ENCODE peak calls at places on chromosome 1, in four cellular contexts. Y is transverse colon, C is spleen, N is GM23338. D is an unnamed sample.

GRCh38 chr1:240190881-240191385 is 99.2 kb downstream of the FMN2 start:
- DNase-seq in Y (peak; percentile 15), C (no peak), N (peak; percentile 55), D (peak; percentile 71)

GRCh38 chr1:159922499-159923202 is 2.7 kb downstream of the TAGLN2 start:
- DNase-seq in Y (peak; percentile 66), C (peak; percentile 89), N (no peak), D (peak; percentile 75)

GRCh38 chr1:161198877-161199431 is at the start of gene ADAMTS4:
- DNase-seq in Y (peak; percentile 54), C (peak; percentile 47), N (peak; percentile 63), D (peak; percentile 89)

GRCh38 chr1:86753700-86754099 is 49.3 kb downstream of the SH3GLB1 start:
- DNase-seq in Y (no peak), C (no peak), N (peak; percentile 51), D (no peak)

GRCh38 chr1:41467673-41468072 is 16.8 kb downstream of the EDN2 start:
- DNase-seq in Y (no peak), C (no peak), N (no peak), D (no peak)

GRCh38 chr1:41734201-41734915 is 184.4 kb downstream of the HIVEP3 start:
- DNase-seq in Y (no peak), C (no peak), N (no peak), D (no peak)

GRCh38 chr1:213399695-213400094 is 348.7 kb downstream of the RPS6KC1 start:
- DNase-seq in Y (no peak), C (no peak), N (peak; percentile 46), D (no peak)

GRCh38 chr1:113860891-113861290 is 10.6 kb downstream of the PTPN22 start:
- DNase-seq in Y (no peak), C (no peak), N (no peak), D (no peak)

GRCh38 chr1:152906023-152906565 is 2.3 kb upstream of the IVL start:
- DNase-seq in Y (no peak), C (no peak), N (no peak), D (no peak)

GRCh38 chr1:229714964-229715603 is 89.0 kb downstream of the URB2 start:
- DNase-seq in Y (peak; percentile 48), C (no peak), N (peak; percentile 79), D (no peak)

GRCh38 chr1:29453502-29454240 is 217.3 kb downstream of the PTPRU start:
- DNase-seq in Y (no peak), C (peak; percentile 22), N (peak; percentile 94), D (no peak)

GRCh38 chr1:92709738-92710137 is 75.2 kb downstream of the EVI5 start:
- DNase-seq in Y (no peak), C (no peak), N (peak; percentile 69), D (no peak)

GRCh38 chr1:223141021-223141420 is 2.0 kb downstream of the TLR5 start:
- DNase-seq in Y (peak; percentile 22), C (no peak), N (peak; percentile 17), D (peak; percentile 55)

GRCh38 chr1:151133339-151133761 is 13.1 kb downstream of the SEMA6C start:
- DNase-seq in Y (no peak), C (no peak), N (peak; percentile 71), D (no peak)

GRCh38 chr1:18941221-18942141 is 15.0 kb downstream of the IFFO2 start:
- DNase-seq in Y (no peak), C (peak; percentile 71), N (peak; percentile 52), D (no peak)

GRCh38 chr1:228490120-228491078 is 3.2 kb downstream of the RNF187 start:
- DNase-seq in Y (no peak), C (no peak), N (no peak), D (no peak)

GRCh38 chr1:233094691-233095090 is 144.3 kb downstream of the NTPCR start:
- DNase-seq in Y (no peak), C (no peak), N (no peak), D (no peak)

GRCh38 chr1:233394860-233395717 is 67.6 kb downstream of the MAP3K21 start:
- DNase-seq in Y (no peak), C (no peak), N (peak; percentile 82), D (no peak)

GRCh38 chr1:23444104-23444533 is 19.6 kb upstream of the TCEA3 start:
- DNase-seq in Y (peak; percentile 60), C (no peak), N (no peak), D (peak; percentile 95)

GRCh38 chr1:150372580-150372979 is 8.6 kb downstream of the RPRD2 start:
- DNase-seq in Y (no peak), C (no peak), N (no peak), D (no peak)

GRCh38 chr1:101365186-101365585 is 128.4 kb downstream of the S1PR1 start:
- DNase-seq in Y (no peak), C (no peak), N (no peak), D (no peak)

GRCh38 chr1:61050541-61051454 is 31.6 kb upstream of the NFIA start:
- DNase-seq in Y (peak; percentile 59), C (peak; percentile 86), N (peak; percentile 49), D (peak; percentile 82)

GRCh38 chr1:203625623-203626189 is 926 bp upstream of the ATP2B4 start:
- DNase-seq in Y (peak; percentile 72), C (no peak), N (no peak), D (no peak)
- TF ChIP-seq CTCF in Y (no peak), C (peak; percentile 53), N (no peak), D (no peak)

GRCh38 chr1:172882791-172883386 is 167.9 kb downstream of the TNFSF18 start:
- DNase-seq in Y (no peak), C (no peak), N (no peak), D (no peak)

GRCh38 chr1:172882385-172882784 is 168.4 kb downstream of the TNFSF18 start:
- DNase-seq in Y (no peak), C (no peak), N (no peak), D (no peak)

GRCh38 chr1:172883387-172883791 is 167.4 kb downstream of the TNFSF18 start:
- DNase-seq in Y (no peak), C (no peak), N (no peak), D (no peak)

GRCh38 chr1:172885411-172885810 is 165.3 kb downstream of the TNFSF18 start:
- DNase-seq in Y (no peak), C (no peak), N (no peak), D (no peak)

GRCh38 chr1:172883844-172884243 is 166.9 kb downstream of the TNFSF18 start:
- DNase-seq in Y (no peak), C (no peak), N (no peak), D (no peak)
- H3K4me3 ChIP-seq in Y (no peak overlapping the region), C (no peak overlapping the region), N (no peak overlapping the region), D (no peak overlapping the region)

GRCh38 chr1:162633327-162633762 is 1.1 kb downstream of the DDR2 start:
- DNase-seq in Y (no peak), C (no peak), N (peak; percentile 14), D (no peak)
- TF ChIP-seq POLR2AphosphoS5 in Y (peak; percentile 43), C (no peak), N (no peak), D (peak; percentile 74)

DNA sequence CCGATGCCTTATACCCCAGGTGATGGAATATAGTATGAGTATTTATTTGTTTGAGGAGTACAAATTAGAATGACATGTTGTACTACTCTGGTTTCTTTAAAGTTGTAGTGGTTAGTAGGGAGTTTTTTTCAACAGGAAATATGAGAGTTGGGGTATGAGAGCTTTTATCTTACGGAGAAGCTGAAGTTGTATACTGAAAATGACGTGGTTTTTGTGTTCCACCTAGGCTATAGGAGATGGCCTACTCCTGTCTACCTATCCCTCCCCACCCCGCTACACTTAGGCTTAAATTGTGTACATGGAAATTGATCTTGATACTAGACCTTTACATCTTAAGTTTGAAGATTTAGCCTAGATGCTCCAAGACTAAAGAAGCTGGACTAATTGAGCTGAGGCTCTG is 6.8 kb upstream of the HAX1 start:
- DNase-seq in Y (no peak), C (no peak), N (no peak), D (no peak)
- TF ChIP-seq CTCF in Y (no peak), C (no peak), N (no peak), D (no peak)

GRCh38 chr1:110916274-110916668 is 43.3 kb downstream of the CD53 start:
- DNase-seq in Y (no peak), C (no peak), N (no peak), D (no peak)

GRCh38 chr1:110915804-110916203 is 42.9 kb downstream of the CD53 start:
- DNase-seq in Y (no peak), C (no peak), N (no peak), D (no peak)

GRCh38 chr1:110914676-110915075 is 41.7 kb downstream of the CD53 start:
- DNase-seq in Y (no peak), C (no peak), N (no peak), D (no peak)

GRCh38 chr1:110918016-110918415 is 45.1 kb downstream of the CD53 start:
- DNase-seq in Y (no peak), C (no peak), N (no peak), D (no peak)

GRCh38 chr1:110916669-110917306 is 43.8 kb downstream of the CD53 start:
- DNase-seq in Y (no peak), C (no peak), N (no peak), D (no peak)
- H3K4me3 ChIP-seq in Y (no peak overlapping the region), C (no peak overlapping the region), N (no peak overlapping the region), D (no peak overlapping the region)

GRCh38 chr1:88180449-88181108 is 503.5 kb upstream of the PKN2 start:
- DNase-seq in Y (peak; percentile 83), C (peak; percentile 86), N (peak; percentile 89), D (peak; percentile 71)
- TF ChIP-seq POLR2AphosphoS5 in Y (no peak), C (no peak), N (no peak), D (no peak)

GRCh38 chr1:14608308-14608707 is 9.8 kb downstream of the KAZN start:
- DNase-seq in Y (no peak), C (no peak), N (no peak), D (no peak)
- TF ChIP-seq CTCF in Y (no peak), C (no peak), N (peak; percentile 48), D (no peak)

DNA sequence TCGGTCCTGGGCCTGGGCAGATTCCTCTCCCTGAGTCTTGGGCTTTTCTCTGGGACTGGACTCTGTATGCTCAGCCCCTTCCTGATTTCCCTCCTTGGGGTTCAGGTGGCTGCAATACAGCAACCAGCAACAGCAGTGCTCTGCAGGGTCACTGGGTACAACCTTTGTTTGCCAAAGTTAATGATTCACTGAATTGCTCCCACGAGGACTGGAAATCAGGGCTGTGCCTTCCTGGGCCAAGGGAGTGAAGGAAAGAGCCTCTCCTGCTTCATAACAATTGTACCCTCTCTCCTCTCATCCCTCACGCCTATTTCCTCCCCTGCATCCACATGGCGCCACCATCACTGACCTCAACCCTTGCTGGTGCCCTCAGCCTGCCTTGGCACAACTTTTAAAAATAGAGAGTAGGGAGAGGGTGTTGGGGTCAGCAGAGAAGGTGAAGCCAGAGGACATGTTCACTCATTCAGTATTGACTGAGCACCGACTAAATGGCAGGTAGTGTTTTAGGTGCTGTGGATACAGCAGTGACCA is 52.8 kb upstream of the GOLT1A start:
- DNase-seq in Y (peak; percentile 64), C (peak; percentile 16), N (no peak), D (no peak)
- H3K4me3 ChIP-seq in Y (no peak overlapping the region), C (no peak overlapping the region), N (no peak overlapping the region), D (no peak overlapping the region)